ENCODE peak calls at places on chromosomes 3 and 15, in eight cellular contexts. One of them, this sample, is unnamed.

GRCh38 chr15:44568338-44568737 is 31.4 kb downstream of the EIF3J start:
- DNase-seq in AG09319: no peak
- DNase-seq in ACHN: no peak
- DNase-seq in Karpas-422: no peak
- DNase-seq in CD4-positive, alpha-beta memory T cell: no peak
- DNase-seq in endothelial cell: no peak
- DNase-seq in AG08395: no peak
- DNase-seq in SK-N-DZ: no peak
- DNase-seq in this sample: no peak

GRCh38 chr3:25661694-25662455 is 2.8 kb downstream of the TOP2B start:
- DNase-seq in AG09319: no peak
- DNase-seq in ACHN: no peak
- DNase-seq in Karpas-422: peak
- DNase-seq in CD4-positive, alpha-beta memory T cell: no peak
- DNase-seq in endothelial cell: no peak
- DNase-seq in AG08395: no peak
- DNase-seq in SK-N-DZ: no peak
- DNase-seq in this sample: no peak

GRCh38 chr3:53222183-53222901 is 33.5 kb downstream of the TKT start:
- DNase-seq in AG09319: no peak
- DNase-seq in ACHN: no peak
- DNase-seq in Karpas-422: no peak
- DNase-seq in CD4-positive, alpha-beta memory T cell: no peak
- DNase-seq in endothelial cell: no peak
- DNase-seq in AG08395: no peak
- DNase-seq in SK-N-DZ: no peak
- DNase-seq in this sample: no peak

GRCh38 chr3:116034797-116035196 is 410.5 kb downstream of the LSAMP start:
- DNase-seq in AG09319: no peak
- DNase-seq in ACHN: no peak
- DNase-seq in Karpas-422: no peak
- DNase-seq in CD4-positive, alpha-beta memory T cell: no peak
- DNase-seq in endothelial cell: no peak
- DNase-seq in AG08395: no peak
- DNase-seq in SK-N-DZ: peak
- DNase-seq in this sample: no peak

GRCh38 chr15:100191161-100191560 is 150.6 kb downstream of the ADAMTS17 start:
- DNase-seq in AG09319: no peak
- DNase-seq in ACHN: no peak
- DNase-seq in Karpas-422: no peak
- DNase-seq in CD4-positive, alpha-beta memory T cell: no peak
- DNase-seq in endothelial cell: no peak
- DNase-seq in AG08395: no peak
- DNase-seq in SK-N-DZ: no peak
- DNase-seq in this sample: peak

GRCh38 chr3:150599611-150600297 is 3.4 kb upstream of the SELENOT start:
- DNase-seq in AG09319: no peak
- DNase-seq in ACHN: peak
- DNase-seq in Karpas-422: peak
- DNase-seq in CD4-positive, alpha-beta memory T cell: no peak
- DNase-seq in endothelial cell: no peak
- DNase-seq in AG08395: peak
- DNase-seq in SK-N-DZ: no peak
- DNase-seq in this sample: peak

GRCh38 chr15:29043731-29044485 is 158.1 kb downstream of the APBA2 start:
- DNase-seq in AG09319: no peak
- DNase-seq in ACHN: no peak
- DNase-seq in Karpas-422: no peak
- DNase-seq in CD4-positive, alpha-beta memory T cell: no peak
- DNase-seq in endothelial cell: no peak
- DNase-seq in AG08395: no peak
- DNase-seq in SK-N-DZ: peak
- DNase-seq in this sample: no peak

GRCh38 chr15:73394782-73395181 is 26.0 kb upstream of the HCN4 start:
- DNase-seq in AG09319: no peak
- DNase-seq in ACHN: no peak
- DNase-seq in Karpas-422: no peak
- DNase-seq in CD4-positive, alpha-beta memory T cell: no peak
- DNase-seq in endothelial cell: no peak
- DNase-seq in AG08395: no peak
- DNase-seq in SK-N-DZ: no peak
- DNase-seq in this sample: no peak

GRCh38 chr3:159884661-159885402 is 103.8 kb upstream of the IL12A start:
- DNase-seq in AG09319: no peak
- DNase-seq in ACHN: peak
- DNase-seq in Karpas-422: peak
- DNase-seq in CD4-positive, alpha-beta memory T cell: peak
- DNase-seq in endothelial cell: no peak
- DNase-seq in AG08395: peak
- DNase-seq in SK-N-DZ: peak
- DNase-seq in this sample: peak

GRCh38 chr15:71809346-71809745 is 1.0 kb upstream of the NR2E3 start:
- DNase-seq in AG09319: no peak
- DNase-seq in ACHN: no peak
- DNase-seq in Karpas-422: no peak
- DNase-seq in CD4-positive, alpha-beta memory T cell: no peak
- DNase-seq in endothelial cell: no peak
- DNase-seq in AG08395: no peak
- DNase-seq in SK-N-DZ: no peak
- DNase-seq in this sample: no peak

GRCh38 chr15:65877752-65878151 is 8.5 kb downstream of the RAB11A start:
- DNase-seq in AG09319: no peak
- DNase-seq in ACHN: no peak
- DNase-seq in Karpas-422: no peak
- DNase-seq in CD4-positive, alpha-beta memory T cell: no peak
- DNase-seq in endothelial cell: no peak
- DNase-seq in AG08395: no peak
- DNase-seq in SK-N-DZ: no peak
- DNase-seq in this sample: no peak

GRCh38 chr3:144312702-144313101 is 341.1 kb downstream of the DIPK2A start:
- DNase-seq in AG09319: no peak
- DNase-seq in ACHN: no peak
- DNase-seq in Karpas-422: no peak
- DNase-seq in CD4-positive, alpha-beta memory T cell: no peak
- DNase-seq in endothelial cell: no peak
- DNase-seq in AG08395: no peak
- DNase-seq in SK-N-DZ: no peak
- DNase-seq in this sample: no peak

GRCh38 chr15:50141856-50142255 is 22.8 kb upstream of the ATP8B4 start:
- DNase-seq in AG09319: no peak
- DNase-seq in ACHN: no peak
- DNase-seq in Karpas-422: no peak
- DNase-seq in CD4-positive, alpha-beta memory T cell: no peak
- DNase-seq in endothelial cell: no peak
- DNase-seq in AG08395: no peak
- DNase-seq in SK-N-DZ: no peak
- DNase-seq in this sample: no peak

GRCh38 chr15:26661727-26662126 is 111.1 kb downstream of the GABRB3 start:
- DNase-seq in AG09319: no peak
- DNase-seq in ACHN: no peak
- DNase-seq in Karpas-422: no peak
- DNase-seq in CD4-positive, alpha-beta memory T cell: no peak
- DNase-seq in endothelial cell: no peak
- DNase-seq in AG08395: no peak
- DNase-seq in SK-N-DZ: no peak
- DNase-seq in this sample: no peak

GRCh38 chr15:43934480-43934879 is 107.7 kb downstream of the WDR76 start:
- DNase-seq in AG09319: no peak
- DNase-seq in ACHN: no peak
- DNase-seq in Karpas-422: no peak
- DNase-seq in CD4-positive, alpha-beta memory T cell: no peak
- DNase-seq in endothelial cell: no peak
- DNase-seq in AG08395: peak
- DNase-seq in SK-N-DZ: no peak
- DNase-seq in this sample: no peak

GRCh38 chr3:147881933-147882332 is 472.8 kb downstream of the ZIC1 start:
- DNase-seq in AG09319: no peak
- DNase-seq in ACHN: no peak
- DNase-seq in Karpas-422: no peak
- DNase-seq in CD4-positive, alpha-beta memory T cell: no peak
- DNase-seq in endothelial cell: no peak
- DNase-seq in AG08395: no peak
- DNase-seq in SK-N-DZ: no peak
- DNase-seq in this sample: no peak

GRCh38 chr15:90478981-90479481 is 50.7 kb upstream of the CRTC3 start:
- DNase-seq in AG09319: no peak
- DNase-seq in ACHN: no peak
- DNase-seq in Karpas-422: no peak
- DNase-seq in CD4-positive, alpha-beta memory T cell: no peak
- DNase-seq in endothelial cell: no peak
- DNase-seq in AG08395: no peak
- DNase-seq in SK-N-DZ: no peak
- DNase-seq in this sample: no peak

GRCh38 chr3:14768881-14769280 is 49.9 kb upstream of the FGD5 start:
- DNase-seq in AG09319: no peak
- DNase-seq in ACHN: no peak
- DNase-seq in Karpas-422: no peak
- DNase-seq in CD4-positive, alpha-beta memory T cell: no peak
- DNase-seq in endothelial cell: no peak
- DNase-seq in AG08395: no peak
- DNase-seq in SK-N-DZ: no peak
- DNase-seq in this sample: no peak

GRCh38 chr3:1235526-1236120 is 142.8 kb downstream of the CNTN6 start:
- DNase-seq in AG09319: no peak
- DNase-seq in ACHN: no peak
- DNase-seq in Karpas-422: no peak
- DNase-seq in CD4-positive, alpha-beta memory T cell: no peak
- DNase-seq in endothelial cell: no peak
- DNase-seq in AG08395: no peak
- DNase-seq in SK-N-DZ: peak
- DNase-seq in this sample: no peak

GRCh38 chr15:82950295-82950694 is 2.2 kb downstream of the HOMER2 start:
- DNase-seq in AG09319: no peak
- DNase-seq in ACHN: no peak
- DNase-seq in Karpas-422: no peak
- DNase-seq in CD4-positive, alpha-beta memory T cell: no peak
- DNase-seq in endothelial cell: no peak
- DNase-seq in AG08395: no peak
- DNase-seq in SK-N-DZ: no peak
- DNase-seq in this sample: no peak

GRCh38 chr15:68053001-68053400 is 1.1 kb upstream of the PIAS1 start:
- DNase-seq in AG09319: no peak
- DNase-seq in ACHN: no peak
- DNase-seq in Karpas-422: no peak
- DNase-seq in CD4-positive, alpha-beta memory T cell: no peak
- DNase-seq in endothelial cell: no peak
- DNase-seq in AG08395: no peak
- DNase-seq in SK-N-DZ: no peak
- DNase-seq in this sample: no peak

GRCh38 chr3:183837390-183837789 is 12.0 kb upstream of the MAP6D1 start:
- DNase-seq in AG09319: no peak
- DNase-seq in ACHN: no peak
- DNase-seq in Karpas-422: no peak
- DNase-seq in CD4-positive, alpha-beta memory T cell: no peak
- DNase-seq in endothelial cell: no peak
- DNase-seq in AG08395: no peak
- DNase-seq in SK-N-DZ: no peak
- DNase-seq in this sample: no peak

GRCh38 chr3:135629696-135630408 is 335.7 kb upstream of the PPP2R3A start:
- DNase-seq in AG09319: no peak
- DNase-seq in ACHN: no peak
- DNase-seq in Karpas-422: no peak
- DNase-seq in CD4-positive, alpha-beta memory T cell: no peak
- DNase-seq in endothelial cell: no peak
- DNase-seq in AG08395: no peak
- DNase-seq in SK-N-DZ: peak
- DNase-seq in this sample: no peak

GRCh38 chr3:129727707-129728106 is 121.2 kb upstream of the PLXND1 start:
- DNase-seq in AG09319: peak
- DNase-seq in ACHN: no peak
- DNase-seq in Karpas-422: no peak
- DNase-seq in CD4-positive, alpha-beta memory T cell: no peak
- DNase-seq in endothelial cell: no peak
- DNase-seq in AG08395: no peak
- DNase-seq in SK-N-DZ: no peak
- DNase-seq in this sample: no peak

GRCh38 chr15:72116680-72117447 is 1.1 kb downstream of the MYO9A start:
- DNase-seq in AG09319: no peak
- DNase-seq in ACHN: peak
- DNase-seq in Karpas-422: peak
- DNase-seq in CD4-positive, alpha-beta memory T cell: no peak
- DNase-seq in endothelial cell: peak
- DNase-seq in AG08395: peak
- DNase-seq in SK-N-DZ: peak
- DNase-seq in this sample: peak

GRCh38 chr15:57510647-57511046 is 81.1 kb upstream of the MYZAP start:
- DNase-seq in AG09319: no peak
- DNase-seq in ACHN: no peak
- DNase-seq in Karpas-422: no peak
- DNase-seq in CD4-positive, alpha-beta memory T cell: no peak
- DNase-seq in endothelial cell: peak
- DNase-seq in AG08395: no peak
- DNase-seq in SK-N-DZ: peak
- DNase-seq in this sample: no peak

GRCh38 chr15:101168463-101168824 is 83.4 kb downstream of the CHSY1 start:
- DNase-seq in AG09319: no peak
- DNase-seq in ACHN: peak
- DNase-seq in Karpas-422: no peak
- DNase-seq in CD4-positive, alpha-beta memory T cell: no peak
- DNase-seq in endothelial cell: no peak
- DNase-seq in AG08395: no peak
- DNase-seq in SK-N-DZ: no peak
- DNase-seq in this sample: no peak

GRCh38 chr3:195128255-195129071 is 142.5 kb downstream of the XXYLT1 start:
- DNase-seq in AG09319: no peak
- DNase-seq in ACHN: no peak
- DNase-seq in Karpas-422: no peak
- DNase-seq in CD4-positive, alpha-beta memory T cell: no peak
- DNase-seq in endothelial cell: no peak
- DNase-seq in AG08395: no peak
- DNase-seq in SK-N-DZ: no peak
- DNase-seq in this sample: peak

GRCh38 chr15:45910671-45911070 is 275.8 kb downstream of the SQOR start:
- DNase-seq in AG09319: no peak
- DNase-seq in ACHN: no peak
- DNase-seq in Karpas-422: no peak
- DNase-seq in CD4-positive, alpha-beta memory T cell: no peak
- DNase-seq in endothelial cell: no peak
- DNase-seq in AG08395: no peak
- DNase-seq in SK-N-DZ: no peak
- DNase-seq in this sample: no peak

GRCh38 chr3:47365213-47366153 is 15.3 kb upstream of the PTPN23 start:
- DNase-seq in AG09319: no peak
- DNase-seq in ACHN: peak
- DNase-seq in Karpas-422: no peak
- DNase-seq in CD4-positive, alpha-beta memory T cell: no peak
- DNase-seq in endothelial cell: no peak
- DNase-seq in AG08395: peak
- DNase-seq in SK-N-DZ: no peak
- DNase-seq in this sample: no peak

GRCh38 chr3:23094890-23095462 is 108.2 kb upstream of the UBE2E2 start:
- DNase-seq in AG09319: no peak
- DNase-seq in ACHN: peak
- DNase-seq in Karpas-422: no peak
- DNase-seq in CD4-positive, alpha-beta memory T cell: no peak
- DNase-seq in endothelial cell: no peak
- DNase-seq in AG08395: peak
- DNase-seq in SK-N-DZ: no peak
- DNase-seq in this sample: no peak

GRCh38 chr15:83012038-83012490 is 625 bp upstream of the C15orf40 start:
- DNase-seq in AG09319: no peak
- DNase-seq in ACHN: no peak
- DNase-seq in Karpas-422: no peak
- DNase-seq in CD4-positive, alpha-beta memory T cell: no peak
- DNase-seq in endothelial cell: no peak
- DNase-seq in AG08395: peak
- DNase-seq in SK-N-DZ: no peak
- DNase-seq in this sample: no peak

GRCh38 chr3:46594723-46595122 is 17.6 kb upstream of the FAM240A start:
- DNase-seq in AG09319: no peak
- DNase-seq in ACHN: no peak
- DNase-seq in Karpas-422: no peak
- DNase-seq in CD4-positive, alpha-beta memory T cell: no peak
- DNase-seq in endothelial cell: no peak
- DNase-seq in AG08395: no peak
- DNase-seq in SK-N-DZ: no peak
- DNase-seq in this sample: no peak

GRCh38 chr15:95558131-95558530 is 772.4 kb upstream of the NR2F2 start:
- DNase-seq in AG09319: no peak
- DNase-seq in ACHN: no peak
- DNase-seq in Karpas-422: no peak
- DNase-seq in CD4-positive, alpha-beta memory T cell: no peak
- DNase-seq in endothelial cell: no peak
- DNase-seq in AG08395: no peak
- DNase-seq in SK-N-DZ: no peak
- DNase-seq in this sample: no peak

This sample was measured in GM12865.